ENCODE peak calls at places on chromosomes 1 and 21, in nine cellular contexts. B, Z, D, F, E, M, V, R and J are unnamed samples.

GRCh38 chr1:178941261-178941689 is 70.4 kb upstream of the ANGPTL1 start:
- DNase-seq in B (no peak), Z (no peak), D (no peak), F (no peak), E (no peak), M (no peak), V (no peak), R (no peak), J (no peak)

GRCh38 chr1:53328490-53329182 is 766 bp upstream of the LRP8 start:
- DNase-seq in B (no peak), Z (peak), D (no peak), F (no peak), E (no peak), M (no peak), V (peak), R (no peak), J (no peak)

GRCh38 chr21:31908106-31909031 is 35.5 kb downstream of the HUNK start:
- DNase-seq in B (no peak), Z (peak), D (no peak), F (peak), E (peak), M (peak), V (no peak), R (no peak), J (no peak)

GRCh38 chr1:232542633-232543032 is 87.3 kb downstream of the SIPA1L2 start:
- DNase-seq in B (peak), Z (no peak), D (no peak), F (no peak), E (no peak), M (no peak), V (no peak), R (no peak), J (no peak)

GRCh38 chr1:203677771-203678170 is 51.1 kb downstream of the ATP2B4 start:
- DNase-seq in B (no peak), Z (no peak), D (no peak), F (no peak), E (no peak), M (no peak), V (no peak), R (no peak), J (no peak)

GRCh38 chr1:18512883-18513282 is 32.2 kb downstream of the KLHDC7A start:
- DNase-seq in B (no peak), Z (no peak), D (no peak), F (no peak), E (no peak), M (no peak), V (no peak), R (no peak), J (no peak)

GRCh38 chr21:38847556-38847955 is 41.8 kb downstream of the ETS2 start:
- DNase-seq in B (no peak), Z (no peak), D (no peak), F (no peak), E (no peak), M (no peak), V (no peak), R (no peak), J (no peak)

GRCh38 chr1:109478806-109479205 is 4.9 kb upstream of the ATXN7L2 start:
- DNase-seq in B (no peak), Z (peak), D (peak), F (no peak), E (no peak), M (no peak), V (peak), R (no peak), J (no peak)

GRCh38 chr1:223201967-223202366 is 58.9 kb upstream of the TLR5 start:
- DNase-seq in B (no peak), Z (no peak), D (no peak), F (no peak), E (no peak), M (no peak), V (no peak), R (no peak), J (no peak)

GRCh38 chr1:154696001-154696400 is 88.0 kb upstream of the ADAR start:
- DNase-seq in B (peak), Z (no peak), D (no peak), F (no peak), E (no peak), M (no peak), V (no peak), R (peak), J (peak)

GRCh38 chr1:7899741-7900140 is 40.9 kb downstream of the TNFRSF9 start:
- DNase-seq in B (no peak), Z (no peak), D (no peak), F (peak), E (no peak), M (no peak), V (peak), R (no peak), J (no peak)

GRCh38 chr1:154453577-154454352 is 48.3 kb upstream of the TDRD10 start:
- DNase-seq in B (no peak), Z (no peak), D (no peak), F (peak), E (no peak), M (no peak), V (no peak), R (no peak), J (no peak)

GRCh38 chr1:34405266-34405959 is 228.7 kb downstream of the C1orf94 start:
- DNase-seq in B (no peak), Z (no peak), D (no peak), F (no peak), E (no peak), M (no peak), V (no peak), R (no peak), J (no peak)

GRCh38 chr1:176211395-176212165 is 4.5 kb upstream of the COP1 start:
- DNase-seq in B (no peak), Z (no peak), D (no peak), F (no peak), E (no peak), M (no peak), V (no peak), R (no peak), J (no peak)

GRCh38 chr1:153534226-153534932 is 1.4 kb downstream of the S100A6 start:
- DNase-seq in B (no peak), Z (no peak), D (no peak), F (peak), E (no peak), M (no peak), V (peak), R (no peak), J (peak)

GRCh38 chr1:116835161-116835560 is 74.6 kb upstream of the PTGFRN start:
- DNase-seq in B (no peak), Z (no peak), D (no peak), F (no peak), E (no peak), M (no peak), V (no peak), R (no peak), J (no peak)

GRCh38 chr1:7153464-7153863 is 368.2 kb downstream of the CAMTA1 start:
- DNase-seq in B (no peak), Z (peak), D (no peak), F (no peak), E (no peak), M (no peak), V (no peak), R (no peak), J (no peak)